ENCODE peak calls at places on chromosomes 11 and 22, in five cellular contexts. L, F, Q, X and O are unnamed samples.
A peak's percentile ranks its signal among the peaks of the same experiment; 100 is the strongest.

GRCh38 chr11:11075515-11076171 is 217.8 kb upstream of the ZBED5 start:
- DNase-seq in F (no peak), Q (no peak), L (no peak), X (no peak), O (no peak)

GRCh38 chr11:130527648-130528300 is 79.3 kb downstream of the ADAMTS15 start:
- DNase-seq in L (no peak), F (peak; percentile 76), X (no peak), Q (no peak), O (no peak)

GRCh38 chr22:22168190-22168940 is 76.2 kb upstream of the VPREB1 start:
- DNase-seq in Q (no peak), L (no peak), X (peak; percentile 50), F (peak; percentile 69), O (peak; percentile 18)

GRCh38 chr11:112610996-112611795 is 350.0 kb upstream of the NCAM1 start:
- DNase-seq in Q (no peak), X (no peak), F (peak; percentile 54), L (no peak), O (no peak)

GRCh38 chr22:45218974-45219373 is 21.7 kb downstream of the KIAA0930 start:
- DNase-seq in F (no peak), L (no peak), Q (no peak), X (no peak), O (no peak)

GRCh38 chr11:20599424-20600346 is at the start of gene SLC6A5:
- DNase-seq in Q (peak; percentile 80), L (no peak), X (no peak), F (peak; percentile 44), O (no peak)

GRCh38 chr11:107844041-107844440 is 14.5 kb downstream of the SLC35F2 start:
- DNase-seq in L (no peak), Q (no peak), X (no peak), F (peak; percentile 89), O (no peak)

GRCh38 chr22:35555351-35555915 is 14.8 kb downstream of the RASD2 start:
- DNase-seq in F (no peak), X (no peak), L (no peak), Q (no peak), O (no peak)

GRCh38 chr11:32451808-32452207 is 16.5 kb upstream of the WT1 start:
- DNase-seq in F (peak; percentile 40), L (no peak), X (no peak), Q (no peak), O (no peak)

GRCh38 chr11:45844822-45845573 is 2.3 kb upstream of the CRY2 start:
- DNase-seq in F (no peak), Q (no peak), L (no peak), X (no peak), O (no peak)

GRCh38 chr11:76329983-76330382 is 50.9 kb downstream of the THAP12 start:
- DNase-seq in Q (no peak), X (no peak), F (no peak), L (no peak), O (no peak)

GRCh38 chr11:83990160-83990733 is 704.1 kb upstream of the CCDC90B start:
- DNase-seq in F (no peak), Q (no peak), X (no peak), L (no peak), O (no peak)

GRCh38 chr11:118893662-118894061 is 10.0 kb downstream of the CXCR5 start:
- DNase-seq in L (no peak), F (no peak), X (no peak), Q (no peak), O (no peak)

GRCh38 chr11:34243620-34244493 is 114.0 kb downstream of the ABTB2 start:
- DNase-seq in F (peak; percentile 89), L (peak; percentile 83), X (no peak), Q (no peak), O (peak; percentile 74)

GRCh38 chr11:63961608-63962412 is 12.6 kb upstream of the COX8A start:
- DNase-seq in Q (peak; percentile 36), F (peak; percentile 26), L (peak; percentile 38), X (no peak), O (no peak)

GRCh38 chr11:129460714-129461113 is 85.1 kb downstream of the BARX2 start:
- DNase-seq in L (no peak), X (no peak), F (no peak), Q (peak; percentile 18), O (no peak)

GRCh38 chr11:62017878-62018642 is 50.6 kb upstream of the FTH1 start:
- DNase-seq in X (no peak), Q (no peak), F (no peak), L (no peak), O (no peak)

GRCh38 chr11:69274531-69275016 is 19.4 kb upstream of the MYEOV start:
- DNase-seq in L (peak; percentile 90), X (no peak), Q (peak; percentile 86), F (no peak), O (peak; percentile 88)